ENCODE peak calls at places on chromosomes 12 and 14, in four cellular contexts. K is HepG2, J is HL-60, L is K562. C is an unnamed sample.

GRCh38 chr12:75329918-75330826 is at the start of gene CAPS2:
- DNase-seq in L (peak; percentile 82), J (peak; percentile 36), K (peak; percentile 66), C (peak; percentile 89)

GRCh38 chr12:132617822-132618682 is 524 bp upstream of the P2RX2 start:
- DNase-seq in K (no peak), J (no peak), L (no peak), C (peak; percentile 80)

GRCh38 chr12:24541193-24541871 is 407.6 kb downstream of the BCAT1 start:
- DNase-seq in L (no peak), J (no peak), K (no peak), C (no peak)

GRCh38 chr14:102655154-102655553 is 62.7 kb downstream of the RCOR1 start:
- DNase-seq in J (no peak), L (no peak), K (peak; percentile 74), C (no peak)

GRCh38 chr12:116320839-116321238 is 43.3 kb upstream of the MED13L start:
- DNase-seq in K (no peak), L (no peak), J (no peak), C (no peak)

GRCh38 chr14:63551338-63551737 is 8.2 kb upstream of the PPP2R5E start:
- DNase-seq in J (no peak), L (no peak), K (no peak), C (no peak)

GRCh38 chr12:18808221-18808620 is 70.3 kb downstream of the CAPZA3 start:
- DNase-seq in L (no peak), J (no peak), K (no peak), C (no peak)

GRCh38 chr14:20855652-20856291 is 35.4 kb upstream of the RNASE3 start:
- DNase-seq in J (peak; percentile 39), L (peak; percentile 83), K (peak; percentile 79), C (peak; percentile 66)

GRCh38 chr12:66239295-66239694 is 50.3 kb downstream of the IRAK3 start:
- DNase-seq in L (no peak), J (no peak), K (no peak), C (no peak)

GRCh38 chr12:48818831-48819590 is 715 bp downstream of the CACNB3 start:
- DNase-seq in L (no peak), K (no peak), J (no peak), C (peak; percentile 73)

GRCh38 chr14:68137704-68138619 is 318.4 kb downstream of the RAD51B start:
- DNase-seq in L (peak; percentile 13), J (no peak), K (peak; percentile 77), C (peak; percentile 79)

GRCh38 chr12:71552728-71553501 is 110.7 kb downstream of the ZFC3H1 start:
- DNase-seq in K (peak; percentile 92), L (no peak), J (no peak), C (no peak)

GRCh38 chr12:3680919-3681594 is 71.9 kb downstream of the CRACR2A start:
- DNase-seq in K (no peak), J (no peak), L (no peak), C (peak; percentile 41)

GRCh38 chr12:65663648-65664047 is 160.6 kb upstream of the HMGA2 start:
- DNase-seq in K (no peak), L (no peak), J (no peak), C (no peak)

GRCh38 chr12:71415336-71416231 is 24.0 kb upstream of the LGR5 start:
- DNase-seq in J (peak; percentile 7), L (peak; percentile 68), K (peak; percentile 60), C (no peak)

GRCh38 chr14:68390731-68391130 is 402.1 kb downstream of the ZFP36L1 start:
- DNase-seq in K (no peak), L (no peak), J (no peak), C (no peak)

GRCh38 chr12:49264466-49264872 is 413 bp upstream of the TUBA1C start:
- DNase-seq in L (no peak), J (peak; percentile 65), K (no peak), C (no peak)

DNA sequence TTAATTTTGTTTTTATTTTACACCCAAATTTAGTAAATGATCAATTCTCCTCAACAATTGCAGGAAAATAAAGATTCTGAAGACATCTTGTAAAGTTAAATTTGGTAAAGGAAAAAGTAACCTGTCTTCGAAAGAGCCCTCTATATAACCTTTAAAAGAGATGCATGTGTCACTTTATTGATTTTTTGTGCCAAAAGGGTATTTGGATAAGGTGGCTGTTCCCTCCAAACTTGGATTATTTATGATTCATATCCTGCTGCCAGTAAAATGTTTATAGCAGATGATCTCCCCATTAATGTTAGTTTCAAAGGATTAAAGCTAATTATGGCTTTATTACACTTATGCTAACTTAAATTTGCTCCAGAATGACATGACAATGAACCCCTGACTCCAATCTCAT is 98.8 kb downstream of the DUSP6 start:
- DNase-seq in L (no peak), J (no peak), K (no peak), C (no peak)
- TF ChIP-seq GABPA in L (no peak), J (no peak), K (no peak), C (no peak)

DNA sequence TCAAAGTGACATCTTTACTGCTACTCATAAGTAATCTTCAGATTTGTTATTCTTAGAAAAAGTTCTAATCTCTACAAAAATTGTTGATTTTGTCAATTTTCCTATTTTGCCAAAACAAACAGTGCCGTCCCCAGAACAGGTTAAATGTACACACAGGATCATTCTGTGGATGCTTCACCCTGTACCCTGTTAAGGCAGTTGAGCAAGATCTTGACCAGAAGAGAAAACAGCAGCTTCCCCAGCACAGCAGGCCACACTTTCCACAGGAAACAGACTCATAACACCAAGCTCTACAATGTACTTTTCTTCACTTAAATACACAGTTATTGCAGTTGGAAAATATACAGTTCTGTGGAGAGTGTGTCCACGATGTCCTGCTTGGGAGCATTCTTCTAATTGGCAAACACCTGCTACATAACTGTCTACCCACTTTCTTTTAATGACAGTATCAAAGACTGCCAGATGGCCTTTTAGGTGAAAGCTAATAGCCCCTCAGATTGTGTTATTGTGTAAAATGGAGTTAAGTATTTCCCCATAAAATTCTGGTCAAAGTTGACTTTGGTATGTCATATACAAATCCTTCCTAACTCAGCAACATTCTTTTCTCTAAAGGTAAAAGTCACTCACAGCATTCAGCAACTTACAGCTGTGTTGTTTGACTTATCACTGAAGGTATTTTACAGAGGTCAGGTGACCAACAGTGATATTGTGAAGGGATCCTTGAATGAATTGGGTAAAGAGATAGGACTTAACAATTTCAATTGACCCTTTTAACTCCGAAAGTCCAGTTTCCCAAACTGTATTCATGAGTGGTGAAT is 77.0 kb downstream of the SEC23A start:
- DNase-seq in J (no peak), L (no peak), K (peak; percentile 87), C (no peak)
- TF ChIP-seq GABPA in J (no peak), L (no peak), K (no peak), C (no peak)

GRCh38 chr12:76706099-76706498 is 57.8 kb upstream of the ZDHHC17 start:
- DNase-seq in J (no peak), L (no peak), K (no peak), C (no peak)
- TF ChIP-seq GABPA in J (no peak), L (peak; percentile 44), K (no peak), C (no peak)

GRCh38 chr14:49583629-49584028 is 2.6 kb downstream of the RPS29 start:
- DNase-seq in J (no peak), L (no peak), K (no peak), C (no peak)

GRCh38 chr14:49581961-49582210 is 4.3 kb downstream of the RPS29 start:
- DNase-seq in J (no peak), L (no peak), K (no peak), C (no peak)

GRCh38 chr14:49582211-49582977 is 3.8 kb downstream of the RPS29 start:
- DNase-seq in K (no peak), J (no peak), L (no peak), C (no peak)

GRCh38 chr14:49585803-49586672 is at the start of gene RPS29:
- DNase-seq in K (peak; percentile 99), J (peak; percentile 96), L (peak; percentile 97), C (peak; percentile 100)

DNA sequence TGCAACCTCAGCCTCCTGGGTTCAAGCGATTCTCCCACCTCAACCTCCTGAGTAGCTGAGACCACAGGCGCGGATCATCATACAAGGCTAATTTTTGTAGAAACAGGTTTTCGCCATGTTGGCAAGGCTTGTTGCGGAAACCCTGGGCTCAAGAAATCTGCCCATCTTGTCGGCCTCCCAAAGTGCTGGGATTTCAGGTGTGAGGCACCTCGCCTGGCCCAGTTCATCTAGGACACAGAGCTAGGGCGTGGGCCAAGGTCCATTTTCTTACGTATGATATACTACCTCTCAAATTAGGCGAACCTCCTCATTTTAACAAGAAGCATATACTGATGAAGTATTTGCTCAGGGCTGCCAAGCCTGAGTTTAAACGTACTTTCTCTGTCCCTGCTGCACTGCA is 2.1 kb downstream of the RPS29 start:
- DNase-seq in K (no peak), L (no peak), J (no peak), C (no peak)
- TF ChIP-seq GABPA in K (no peak), L (no peak), J (no peak), C (no peak)

GRCh38 chr12:130431176-130431575 is 93.5 kb downstream of the PIWIL1 start:
- DNase-seq in L (no peak), K (no peak), J (no peak), C (no peak)
- TF ChIP-seq GABPA in L (no peak), K (no peak), J (no peak), C (no peak)

GRCh38 chr14:51119411-51120051 is 24.6 kb upstream of the TRIM9 start:
- DNase-seq in L (no peak), K (no peak), J (no peak), C (no peak)

GRCh38 chr14:51118993-51119392 is 24.1 kb upstream of the TRIM9 start:
- DNase-seq in K (no peak), L (no peak), J (no peak), C (no peak)

GRCh38 chr14:51117579-51117978 is 22.7 kb upstream of the TRIM9 start:
- DNase-seq in L (no peak), J (no peak), K (no peak), C (no peak)

GRCh38 chr14:51116682-51117081 is 21.8 kb upstream of the TRIM9 start:
- DNase-seq in J (no peak), K (no peak), L (no peak), C (no peak)

GRCh38 chr14:51121096-51121495 is 26.2 kb upstream of the TRIM9 start:
- DNase-seq in J (no peak), L (no peak), K (no peak), C (no peak)
- TF ChIP-seq GABPA in J (no peak), L (no peak), K (no peak), C (no peak)

DNA sequence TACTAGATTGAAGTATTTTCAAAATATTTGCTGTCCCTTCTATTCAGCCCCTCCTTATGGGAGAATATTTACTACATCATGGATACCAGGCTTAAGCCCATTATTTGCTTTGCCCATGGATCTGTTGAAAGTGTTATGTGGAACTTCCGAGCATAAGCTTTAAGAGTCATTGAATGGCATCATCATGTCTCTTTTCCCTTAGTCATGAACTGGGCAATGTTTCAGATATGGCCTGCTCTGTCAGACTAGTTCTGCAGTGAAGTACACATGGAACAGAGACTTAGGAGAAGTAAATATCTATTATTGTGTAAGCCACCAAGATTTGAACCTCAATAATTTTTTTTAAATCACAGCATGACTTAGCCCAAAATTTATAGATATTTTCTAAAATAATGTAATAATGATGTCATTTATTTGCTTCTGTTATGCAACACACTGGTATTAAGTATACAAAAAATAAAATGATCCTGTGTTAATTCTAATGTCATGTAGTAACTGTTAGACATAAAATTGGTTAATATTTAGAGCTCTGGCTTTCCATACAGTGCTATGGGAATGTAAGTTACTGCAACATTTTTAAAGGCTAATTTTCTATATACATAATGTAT is 1097.3 kb downstream of the SLC16A7 start:
- DNase-seq in L (no peak), K (no peak), J (no peak), C (no peak)
- TF ChIP-seq GABPA in L (no peak), K (no peak), J (no peak), C (no peak)

GRCh38 chr12:96719671-96720362 is 187.2 kb upstream of the NEDD1 start:
- DNase-seq in K (no peak), L (no peak), J (no peak), C (no peak)
- TF ChIP-seq GABPA in K (no peak), L (no peak), J (no peak), C (no peak)

GRCh38 chr14:40188006-40188405 is 755.8 kb upstream of the FBXO33 start:
- DNase-seq in J (no peak), L (no peak), K (no peak), C (no peak)
- TF ChIP-seq GABPA in J (no peak), L (no peak), K (no peak), C (no peak)

C was measured in H1.